ENCODE peak calls at places on chromosome 13, in four cellular contexts. R, U, K and D are unnamed samples.

GRCh38 chr13:106418556-106418955 is 116.9 kb downstream of the EFNB2 start:
- DNase-seq in R (no peak), U (no peak), K (no peak), D (no peak)

GRCh38 chr13:108728370-108728769 is 99.0 kb downstream of the MYO16 start:
- DNase-seq in R (no peak), U (peak), K (no peak), D (no peak)

GRCh38 chr13:28819046-28819747 is 942 bp upstream of the MTUS2 start:
- DNase-seq in R (no peak), U (no peak), K (no peak), D (peak)

GRCh38 chr13:44969858-44970484 is 19.3 kb downstream of the NUFIP1 start:
- DNase-seq in R (no peak), U (peak), K (no peak), D (no peak)

GRCh38 chr13:30617315-30618185 is at the start of gene USPL1:
- DNase-seq in R (peak), U (peak), K (peak), D (peak)

GRCh38 chr13:36030670-36031331 is 100.4 kb downstream of the DCLK1 start:
- DNase-seq in R (no peak), U (no peak), K (no peak), D (no peak)

GRCh38 chr13:113951246-113951999 is 22.5 kb downstream of the C13orf46 start:
- DNase-seq in R (peak), U (peak), K (no peak), D (peak)

GRCh38 chr13:34941835-34942731 is at the start of gene NBEA:
- DNase-seq in R (peak), U (peak), K (peak), D (peak)

GRCh38 chr13:106049171-106049570 is 486.3 kb downstream of the EFNB2 start:
- DNase-seq in R (no peak), U (no peak), K (no peak), D (no peak)

GRCh38 chr13:57491318-57491717 is 140.2 kb upstream of the PCDH17 start:
- DNase-seq in R (no peak), U (no peak), K (no peak), D (no peak)

GRCh38 chr13:33264620-33264978 is 21.0 kb downstream of the STARD13 start:
- DNase-seq in R (no peak), U (no peak), K (no peak), D (no peak)

GRCh38 chr13:90846956-90847355 is 500.5 kb upstream of the MIR17HG start:
- DNase-seq in R (no peak), U (no peak), K (no peak), D (no peak)

GRCh38 chr13:70457474-70457873 is 349.2 kb upstream of the KLHL1 start:
- DNase-seq in R (no peak), U (no peak), K (no peak), D (no peak)